ENCODE peak calls at places on chromosomes 5 and 9, in seven cellular contexts. H is Jurkat, Clone E6-1; F is fibroblast of villous mesenchyme; E is stimulated activated CD8-positive, alpha-beta memory T cell treated with anti-CD3 and anti-CD28 coated beads, Interleukin-2, amount 100 ng/mL, for 48 hours; W is IMR-90; J is NCI-H460; N is GM20000. L is an unnamed sample.

GRCh38 chr5:39570418-39571027 is 145.7 kb upstream of the DAB2 start:
- DNase-seq in H (peak), F (peak), E (no peak), W (peak), J (peak), N (peak), L (peak)

GRCh38 chr5:159489779-159490178 is 159.5 kb upstream of the IL12B start:
- DNase-seq in H (no peak), F (no peak), E (no peak), W (no peak), J (no peak), N (no peak), L (no peak)

GRCh38 chr9:72925126-72925810 is 27.6 kb downstream of the ALDH1A1 start:
- DNase-seq in H (no peak), F (no peak), E (no peak), W (no peak), J (peak), N (no peak), L (no peak)

GRCh38 chr5:179901462-179901861 is 6.2 kb downstream of the TBC1D9B start:
- DNase-seq in H (no peak), F (peak), E (no peak), W (no peak), J (no peak), N (no peak), L (no peak)

GRCh38 chr9:13485068-13485596 is 205.6 kb upstream of the MPDZ start:
- DNase-seq in H (no peak), F (peak), E (no peak), W (peak), J (no peak), N (no peak), L (no peak)

GRCh38 chr9:95645992-95646391 is 129.2 kb upstream of the PTCH1 start:
- DNase-seq in H (no peak), F (no peak), E (no peak), W (no peak), J (no peak), N (no peak), L (no peak)

GRCh38 chr5:124902097-124902821 is 155.8 kb upstream of the ZNF608 start:
- DNase-seq in H (peak), F (no peak), E (peak), W (peak), J (no peak), N (peak), L (peak)

GRCh38 chr9:126088336-126088735 is 238.3 kb upstream of the MVB12B start:
- DNase-seq in H (no peak), F (no peak), E (no peak), W (no peak), J (no peak), N (no peak), L (no peak)

GRCh38 chr9:6805532-6805931 is 47.8 kb downstream of the KDM4C start:
- DNase-seq in H (no peak), F (peak), E (no peak), W (peak), J (no peak), N (no peak), L (no peak)

GRCh38 chr5:55324006-55324405 is 16.2 kb downstream of the MTREX start:
- DNase-seq in H (no peak), F (no peak), E (no peak), W (no peak), J (no peak), N (no peak), L (no peak)

GRCh38 chr5:179417696-179418095 is 72.4 kb upstream of the ADAMTS2 start:
- DNase-seq in H (no peak), F (no peak), E (no peak), W (no peak), J (no peak), N (no peak), L (no peak)

GRCh38 chr5:141814064-141814982 is 63.9 kb downstream of the PCDH1 start:
- DNase-seq in H (no peak), F (peak), E (peak), W (no peak), J (peak), N (peak), L (no peak)

GRCh38 chr9:77819672-77820071 is 171.6 kb upstream of the GNA14 start:
- DNase-seq in H (peak), F (peak), E (no peak), W (peak), J (no peak), N (no peak), L (no peak)

GRCh38 chr9:38208206-38208901 is 139.3 kb upstream of the SHB start:
- DNase-seq in H (no peak), F (no peak), E (no peak), W (no peak), J (no peak), N (no peak), L (no peak)

GRCh38 chr5:148542812-148543211 is 111.5 kb downstream of the HTR4 start:
- DNase-seq in H (no peak), F (peak), E (no peak), W (peak), J (no peak), N (no peak), L (no peak)

GRCh38 chr9:20291201-20291600 is 331.1 kb downstream of the MLLT3 start:
- DNase-seq in H (no peak), F (no peak), E (no peak), W (no peak), J (no peak), N (no peak), L (no peak)

L was measured in SJSA1.